ENCODE peak calls at places on chromosomes 12 and 14, in five cellular contexts. U is naive B cell; P is stimulated activated CD4-positive, alpha-beta T cell treated with anti-CD3 and anti-CD28 coated beads, Interleukin-4, amount 100 ng/mL, for 48 hours; F is naive thymus-derived CD4-positive, alpha-beta T cell; J is hypothalamus. M is an unnamed sample.
A peak's percentile ranks its signal among the peaks of the same experiment; 100 is the strongest.

GRCh38 chr12:34399631-34400422 is 377.5 kb downstream of the ALG10 start:
- DNase-seq in J (no peak), F (no peak), U (no peak), P (no peak), M (no peak)

GRCh38 chr12:39483042-39483441 is 40.1 kb upstream of the KIF21A start:
- DNase-seq in U (no peak), P (no peak), J (no peak), F (no peak), M (no peak)

GRCh38 chr14:69014829-69015259 is 35.7 kb upstream of the ACTN1 start:
- DNase-seq in U (no peak), F (no peak), P (no peak), J (no peak), M (no peak)

GRCh38 chr12:14273911-14274306 is 91.6 kb upstream of the ATF7IP start:
- DNase-seq in J (no peak), F (no peak), U (no peak), P (no peak), M (no peak)

GRCh38 chr14:100417466-100417865 is 94.3 kb downstream of the SLC25A47 start:
- DNase-seq in U (no peak), F (no peak), J (peak; percentile 62), P (no peak), M (peak; percentile 92)

GRCh38 chr14:71668186-71668912 is 263.9 kb upstream of the RGS6 start:
- DNase-seq in F (no peak), P (no peak), U (no peak), J (no peak), M (no peak)

GRCh38 chr12:64946132-64946829 is 121.8 kb downstream of the TBC1D30 start:
- DNase-seq in J (peak; percentile 91), P (no peak), F (no peak), U (no peak), M (peak; percentile 77)

GRCh38 chr14:40393143-40393542 is 960.9 kb upstream of the FBXO33 start:
- DNase-seq in F (no peak), J (no peak), P (no peak), U (no peak), M (no peak)

GRCh38 chr14:80628547-80628946 is 313.0 kb downstream of the CEP128 start:
- DNase-seq in U (no peak), J (no peak), F (no peak), P (no peak), M (no peak)

GRCh38 chr14:104586832-104587620 is 7.5 kb downstream of the C14orf180 start:
- DNase-seq in J (peak; percentile 14), U (no peak), P (no peak), F (no peak), M (no peak)

GRCh38 chr12:67193705-67194104 is 75.5 kb upstream of the CAND1 start:
- DNase-seq in P (peak; percentile 4), J (no peak), F (peak; percentile 3), U (no peak), M (no peak)

GRCh38 chr12:10140001-10140400 is 10.0 kb upstream of the CLEC7A start:
- DNase-seq in U (peak; percentile 41), F (peak; percentile 54), J (peak; percentile 48), P (no peak), M (peak; percentile 23)

GRCh38 chr14:53710615-53711014 is 246.0 kb downstream of the BMP4 start:
- DNase-seq in P (no peak), U (no peak), J (no peak), F (no peak), M (peak; percentile 9)

GRCh38 chr14:70919774-70920173 is 12.5 kb downstream of the PCNX1 start:
- DNase-seq in J (no peak), F (no peak), P (no peak), U (no peak), M (no peak)

GRCh38 chr12:56773113-56773512 is 10.0 kb downstream of the HSD17B6 start:
- DNase-seq in J (no peak), U (no peak), P (no peak), F (no peak), M (no peak)

GRCh38 chr12:130919115-130919514 is 34.6 kb upstream of the ADGRD1 start:
- DNase-seq in P (no peak), U (no peak), F (no peak), J (no peak), M (no peak)

GRCh38 chr12:128813392-128813791 is 10.4 kb downstream of the SLC15A4 start:
- DNase-seq in J (no peak), U (no peak), F (no peak), P (no peak), M (no peak)

GRCh38 chr14:89861630-89862029 is 92.9 kb downstream of the EFCAB11 start:
- DNase-seq in F (no peak), P (no peak), U (no peak), J (no peak), M (no peak)

GRCh38 chr14:104388631-104389325 is 190.8 kb upstream of the C14orf180 start:
- DNase-seq in F (no peak), U (no peak), J (no peak), P (no peak), M (no peak)

GRCh38 chr12:3432176-3432742 is 58.7 kb upstream of the PRMT8 start:
- DNase-seq in U (no peak), J (no peak), F (no peak), P (no peak), M (no peak)

GRCh38 chr12:114895822-114896221 is 211.8 kb upstream of the TBX3 start:
- DNase-seq in P (no peak), U (no peak), J (no peak), F (no peak), M (no peak)

GRCh38 chr14:64762044-64763034 is 58.1 kb downstream of the PLEKHG3 start:
- DNase-seq in J (peak; percentile 50), F (no peak), U (no peak), P (peak; percentile 26), M (peak; percentile 86)

GRCh38 chr14:64705406-64706118 is 1.3 kb downstream of the PLEKHG3 start:
- DNase-seq in J (peak; percentile 45), U (no peak), P (no peak), F (no peak), M (no peak)

GRCh38 chr12:108066583-108067234 is 62.4 kb upstream of the WSCD2 start:
- DNase-seq in U (no peak), P (no peak), J (no peak), F (no peak), M (no peak)

GRCh38 chr14:101075025-101075800 is 171.7 kb upstream of the RTL1 start:
- DNase-seq in J (no peak), U (peak; percentile 9), P (no peak), F (no peak), M (no peak)

GRCh38 chr12:131050463-131051154 is 96.9 kb downstream of the ADGRD1 start:
- DNase-seq in P (no peak), J (no peak), F (no peak), U (no peak), M (no peak)

GRCh38 chr12:69534389-69534822 is 50.9 kb upstream of the CCT2 start:
- DNase-seq in U (no peak), F (no peak), P (no peak), J (peak; percentile 63), M (peak; percentile 92)

GRCh38 chr14:68945190-68945584 is 33.9 kb downstream of the ACTN1 start:
- DNase-seq in J (no peak), P (no peak), U (no peak), F (peak; percentile 54), M (no peak)

GRCh38 chr12:101902641-101903040 is 25.3 kb downstream of the DRAM1 start:
- DNase-seq in P (no peak), F (no peak), J (no peak), U (no peak), M (no peak)

GRCh38 chr14:93752980-93753561 is 35.2 kb downstream of the PRIMA1 start:
- DNase-seq in F (no peak), U (no peak), J (peak; percentile 92), P (no peak), M (peak; percentile 56)

GRCh38 chr12:89552376-89552775 is 26.5 kb upstream of the POC1B start:
- DNase-seq in P (no peak), F (no peak), U (no peak), J (no peak), M (no peak)

GRCh38 chr14:21070083-21070609 is at the start of gene ARHGEF40:
- DNase-seq in P (no peak), J (peak; percentile 68), U (peak; percentile 19), F (no peak), M (peak; percentile 79)

GRCh38 chr14:85907536-85907935 is 377.6 kb downstream of the FLRT2 start:
- DNase-seq in F (no peak), U (no peak), J (no peak), P (no peak), M (no peak)

GRCh38 chr12:4745249-4745648 is 25.0 kb downstream of the GALNT8 start:
- DNase-seq in F (no peak), P (no peak), J (no peak), U (no peak), M (no peak)

GRCh38 chr12:119649202-119649808 is 18.6 kb upstream of the PRKAB1 start:
- DNase-seq in P (no peak), F (no peak), U (no peak), J (no peak), M (no peak)

GRCh38 chr12:121957831-121958515 is 39.6 kb downstream of the CFAP251 start:
- DNase-seq in F (no peak), U (no peak), P (no peak), J (no peak), M (no peak)

GRCh38 chr14:92105845-92106094 is 612 bp downstream of the ATXN3 start:
- DNase-seq in U (no peak), P (no peak), J (no peak), F (no peak), M (no peak)

GRCh38 chr12:14643247-14643646 is 53.2 kb downstream of the GUCY2C start:
- DNase-seq in P (no peak), F (peak; percentile 52), U (no peak), J (no peak), M (no peak)